ENCODE peak calls at places on chromosomes 1 and 21, in seven cellular contexts. Q is psoas muscle, A is progenitor cell of endocrine pancreas, S is HT-29, L is GM18507, J is immature natural killer cell, H is head of caudate nucleus. O is an unnamed sample.

GRCh38 chr1:201673093-201673492 is 134.2 kb downstream of the NAV1 start:
- DNase-seq in A (no peak), J (no peak), Q (no peak), S (no peak), H (no peak), L (no peak), O (no peak)

GRCh38 chr1:14787604-14788003 is 189.1 kb downstream of the KAZN start:
- DNase-seq in J (no peak), Q (no peak), H (no peak), L (no peak), A (peak; percentile 30), S (peak; percentile 21), O (no peak)

GRCh38 chr1:21759818-21760217 is 23.1 kb downstream of the USP48 start:
- DNase-seq in S (no peak), J (no peak), L (no peak), Q (no peak), A (no peak), H (no peak), O (no peak)

GRCh38 chr1:2372551-2373490 is 18.5 kb downstream of the MORN1 start:
- DNase-seq in S (no peak), A (no peak), Q (no peak), L (no peak), J (no peak), H (no peak), O (no peak)

GRCh38 chr1:205458777-205459566 is 3.1 kb upstream of the BLACAT1 start:
- DNase-seq in S (peak; percentile 60), H (no peak), J (no peak), L (no peak), A (peak; percentile 59), Q (no peak), O (peak; percentile 34)

GRCh38 chr1:155038602-155039307 is 5.1 kb downstream of the DCST1 start:
- DNase-seq in H (no peak), J (no peak), S (peak; percentile 67), Q (no peak), L (no peak), A (no peak), O (no peak)

GRCh38 chr1:220803401-220804201 is 16.9 kb downstream of the MTARC1 start:
- DNase-seq in H (peak; percentile 39), S (peak; percentile 57), Q (no peak), J (no peak), L (no peak), A (no peak), O (peak; percentile 25)

GRCh38 chr1:219365435-219365834 is 191.8 kb downstream of the LYPLAL1 start:
- DNase-seq in H (no peak), S (no peak), J (no peak), A (no peak), Q (no peak), L (no peak), O (no peak)

GRCh38 chr1:110430901-110431300 is 20.0 kb upstream of the PROK1 start:
- DNase-seq in A (no peak), L (no peak), J (no peak), H (no peak), Q (no peak), S (no peak), O (no peak)

GRCh38 chr1:212698467-212699103 is 1.1 kb downstream of the BATF3 start:
- DNase-seq in H (no peak), J (no peak), S (no peak), L (no peak), Q (no peak), A (no peak), O (no peak)

GRCh38 chr1:38221006-38221649 is 174.5 kb upstream of the POU3F1 start:
- DNase-seq in A (no peak), Q (no peak), L (no peak), J (no peak), S (no peak), H (no peak), O (no peak)

GRCh38 chr21:15355066-15355465 is 290.3 kb upstream of the NRIP1 start:
- DNase-seq in H (no peak), A (no peak), J (no peak), Q (no peak), S (no peak), L (no peak), O (no peak)

GRCh38 chr1:22582670-22583635 is 19.7 kb downstream of the EPHA8 start:
- DNase-seq in H (no peak), S (no peak), Q (no peak), L (no peak), A (no peak), J (no peak), O (no peak)

GRCh38 chr1:9520411-9520810 is 18.9 kb upstream of the SLC25A33 start:
- DNase-seq in L (no peak), Q (no peak), H (no peak), S (no peak), A (no peak), J (no peak), O (no peak)

GRCh38 chr1:235882816-235883215 is 16.1 kb upstream of the LYST start:
- DNase-seq in J (no peak), Q (no peak), H (no peak), A (no peak), L (no peak), S (no peak), O (no peak)

GRCh38 chr1:117629625-117630422 is 24.0 kb downstream of the TENT5C start:
- DNase-seq in H (peak; percentile 32), Q (no peak), S (no peak), L (no peak), A (no peak), J (no peak), O (no peak)

GRCh38 chr1:243924588-243925349 is 74.7 kb upstream of the AKT3 start:
- DNase-seq in J (no peak), S (no peak), A (no peak), H (no peak), Q (no peak), L (no peak), O (no peak)

GRCh38 chr21:41142051-41142795 is 25.7 kb upstream of the BACE2 start:
- DNase-seq in S (no peak), J (no peak), L (no peak), H (peak; percentile 9), Q (peak; percentile 31), A (no peak), O (peak; percentile 2)

GRCh38 chr1:25771246-25772114 is 28.5 kb upstream of the SELENON start:
- DNase-seq in H (no peak), J (no peak), S (no peak), Q (peak; percentile 51), A (no peak), L (no peak), O (peak; percentile 74)

GRCh38 chr1:107297681-107298080 is 156.8 kb downstream of the NTNG1 start:
- DNase-seq in H (no peak), L (no peak), J (no peak), A (no peak), S (no peak), Q (no peak), O (no peak)

GRCh38 chr1:113073457-113073950 is 506 bp downstream of the LRIG2 start:
- DNase-seq in Q (peak; percentile 43), L (peak; percentile 4), S (peak; percentile 9), H (no peak), A (peak; percentile 66), J (no peak), O (peak; percentile 65)

GRCh38 chr1:202551683-202552082 is 158.6 kb downstream of the SYT2 start:
- DNase-seq in A (no peak), L (no peak), H (no peak), J (no peak), S (peak; percentile 10), Q (no peak), O (no peak)

GRCh38 chr1:76267631-76268030 is 193.1 kb downstream of the ST6GALNAC3 start:
- DNase-seq in S (no peak), J (peak; percentile 4), H (no peak), Q (no peak), A (no peak), L (no peak), O (no peak)

GRCh38 chr1:158037008-158037875 is 43.8 kb downstream of the KIRREL1 start:
- DNase-seq in L (no peak), S (no peak), Q (no peak), A (no peak), J (no peak), H (no peak), O (no peak)